ENCODE peak calls at places on chromosomes 5 and 9, in seven cellular contexts. J is adipocyte; T is naive thymus-derived CD8-positive, alpha-beta T cell; G is AML-193; K is astrocyte of the cerebellum; A is right lobe of liver; S is hepatocyte. Z is an unnamed sample.

GRCh38 chr9:97364769-97365490 is 47.0 kb upstream of the TDRD7 start:
- DNase-seq in J (no peak), T (no peak), G (no peak), K (no peak), A (no peak), S (no peak), Z (no peak)

GRCh38 chr5:1536298-1537165 is 12.8 kb upstream of the LPCAT1 start:
- DNase-seq in J (peak), T (peak), G (no peak), K (no peak), A (peak), S (no peak), Z (no peak)

GRCh38 chr5:89878733-89879132 is 530.8 kb downstream of the CETN3 start:
- DNase-seq in J (no peak), T (no peak), G (no peak), K (no peak), A (no peak), S (no peak), Z (no peak)

GRCh38 chr9:94870793-94871558 is 144.5 kb downstream of the AOPEP start:
- DNase-seq in J (no peak), T (peak), G (no peak), K (no peak), A (no peak), S (no peak), Z (no peak)

GRCh38 chr9:91038483-91039124 is 237.0 kb downstream of the SYK start:
- DNase-seq in J (no peak), T (no peak), G (no peak), K (no peak), A (no peak), S (no peak), Z (no peak)

GRCh38 chr5:8413975-8414374 is 545.0 kb downstream of the MTRR start:
- DNase-seq in J (no peak), T (no peak), G (no peak), K (no peak), A (no peak), S (no peak), Z (no peak)

GRCh38 chr9:97985058-97985861 is 2.1 kb downstream of the ANP32B start:
- DNase-seq in J (peak), T (peak), G (no peak), K (no peak), A (peak), S (no peak), Z (no peak)

GRCh38 chr9:22201256-22201655 is 192.2 kb upstream of the CDKN2B start:
- DNase-seq in J (no peak), T (no peak), G (no peak), K (no peak), A (no peak), S (no peak), Z (no peak)

GRCh38 chr9:16221822-16222547 is 648.5 kb downstream of the BNC2 start:
- DNase-seq in J (peak), T (no peak), G (no peak), K (no peak), A (no peak), S (no peak), Z (peak)

GRCh38 chr9:108142504-108143201 is 653.1 kb upstream of the KLF4 start:
- DNase-seq in J (peak), T (no peak), G (no peak), K (peak), A (peak), S (peak), Z (peak)